ENCODE peak calls at places on chromosome 16, in four cellular contexts. U, G, I and N are unnamed samples.
A peak's percentile ranks its signal among the peaks of the same experiment; 100 is the strongest.

GRCh38 chr16:55703003-55704001 is 47.5 kb downstream of the SLC6A2 start:
- DNase-seq in U (peak; percentile 66), G (peak; percentile 70), I (no peak), N (peak; percentile 9)

GRCh38 chr16:52293209-52293608 is 253.7 kb downstream of the TOX3 start:
- DNase-seq in G (no peak), U (no peak), I (no peak), N (no peak)

GRCh38 chr16:21599994-21600773 is 807 bp downstream of the METTL9 start:
- DNase-seq in I (no peak), U (peak; percentile 60), G (peak; percentile 27), N (peak; percentile 33)

GRCh38 chr16:49492090-49492801 is 118.6 kb downstream of the C16orf78 start:
- DNase-seq in I (peak; percentile 54), G (peak; percentile 15), U (peak; percentile 28), N (no peak)

GRCh38 chr16:70160388-70160787 is 13.2 kb upstream of the CLEC18C start:
- DNase-seq in I (peak; percentile 14), U (no peak), G (no peak), N (no peak)

GRCh38 chr16:49352923-49353322 is 20.7 kb upstream of the C16orf78 start:
- DNase-seq in I (no peak), U (peak; percentile 23), G (peak; percentile 23), N (no peak)

GRCh38 chr16:51306116-51306515 is 155.0 kb upstream of the SALL1 start:
- DNase-seq in I (no peak), U (no peak), G (no peak), N (no peak)

GRCh38 chr16:82694239-82694874 is 67.6 kb downstream of the CDH13 start:
- DNase-seq in G (no peak), U (peak; percentile 18), I (no peak), N (no peak)

GRCh38 chr16:85363881-85364280 is 249.2 kb upstream of the GSE1 start:
- DNase-seq in U (no peak), G (no peak), I (no peak), N (no peak)